ENCODE peak calls at places on chromosomes 4 and X, in four cellular contexts. M, J, H and E are unnamed samples.

GRCh38 chrX:136049608-136050007 is 64.4 kb downstream of the SLC9A6 start:
- DNase-seq in M (no peak), J (no peak), H (no peak), E (no peak)

GRCh38 chrX:42943051-42943450 is 165.1 kb upstream of the PPP1R2C start:
- DNase-seq in M (no peak), J (no peak), H (no peak), E (no peak)

GRCh38 chr4:71229477-71230257 is 109.2 kb upstream of the SLC4A4 start:
- DNase-seq in M (peak), J (peak), H (no peak), E (peak)

GRCh38 chr4:6331018-6331417 is 61.4 kb downstream of the WFS1 start:
- DNase-seq in M (peak), J (no peak), H (no peak), E (no peak)

GRCh38 chr4:76733380-76733779 is 164.6 kb downstream of the SOWAHB start:
- DNase-seq in M (no peak), J (no peak), H (no peak), E (no peak)

GRCh38 chrX:68903111-68903510 is 74.3 kb downstream of the EFNB1 start:
- DNase-seq in M (no peak), J (no peak), H (no peak), E (no peak)

GRCh38 chr4:123435246-123436113 is 38.9 kb downstream of the SPRY1 start:
- DNase-seq in M (no peak), J (no peak), H (no peak), E (no peak)

GRCh38 chr4:109041463-109041862 is 261.0 kb downstream of the COL25A1 start:
- DNase-seq in M (no peak), J (no peak), H (no peak), E (no peak)

GRCh38 chrX:136452614-136453013 is 35.1 kb upstream of the BRS3 start:
- DNase-seq in M (no peak), J (no peak), H (no peak), E (no peak)

GRCh38 chr4:38188136-38188535 is 227.9 kb downstream of the PTTG2 start:
- DNase-seq in M (no peak), J (no peak), H (no peak), E (no peak)

GRCh38 chr4:158099686-158100085 is 73.1 kb downstream of the GASK1B start:
- DNase-seq in M (no peak), J (no peak), H (no peak), E (no peak)

GRCh38 chrX:102745513-102746133 is 25.1 kb downstream of the GPRASP3 start:
- DNase-seq in M (no peak), J (peak), H (no peak), E (no peak)

GRCh38 chr4:102356562-102357202 is 11.4 kb upstream of the SLC39A8 start:
- DNase-seq in M (no peak), J (no peak), H (no peak), E (no peak)

GRCh38 chr4:89572224-89572858 is 264.6 kb downstream of the SNCA start:
- DNase-seq in M (no peak), J (no peak), H (no peak), E (no peak)

GRCh38 chrX:48538641-48539344 is 721 bp upstream of the TBC1D25 start:
- DNase-seq in M (no peak), J (no peak), H (no peak), E (no peak)

GRCh38 chr4:112526061-112526460 is 10.1 kb upstream of the NEUROG2 start:
- DNase-seq in M (no peak), J (no peak), H (no peak), E (no peak)

GRCh38 chr4:84684361-84684760 is 101.4 kb downstream of the CDS1 start:
- DNase-seq in M (no peak), J (no peak), H (no peak), E (no peak)

GRCh38 chr4:157804986-157805385 is 367.8 kb downstream of the GASK1B start:
- DNase-seq in M (no peak), J (no peak), H (no peak), E (no peak)

GRCh38 chr4:44845993-44846392 is 119.6 kb upstream of the GNPDA2 start:
- DNase-seq in M (no peak), J (no peak), H (no peak), E (no peak)

GRCh38 chr4:144666539-144667175 is 20.7 kb downstream of the HHIP start:
- DNase-seq in M (no peak), J (no peak), H (no peak), E (no peak)

GRCh38 chr4:637536-637935 is 12.2 kb downstream of the PDE6B start:
- DNase-seq in M (no peak), J (no peak), H (no peak), E (no peak)

GRCh38 chrX:53272808-53273337 is 8.5 kb downstream of the IQSEC2 start:
- DNase-seq in M (no peak), J (no peak), H (no peak), E (no peak)

GRCh38 chrX:66018585-66019309 is 21.1 kb downstream of the VSIG4 start:
- DNase-seq in M (no peak), J (no peak), H (no peak), E (no peak)

GRCh38 chr4:147173317-147173716 is 227.7 kb upstream of the TTC29 start:
- DNase-seq in M (no peak), J (no peak), H (no peak), E (no peak)

GRCh38 chr4:2443061-2443730 is 24.4 kb downstream of the CFAP99 start:
- DNase-seq in M (no peak), J (no peak), H (no peak), E (no peak)

GRCh38 chrX:68867458-68868166 is 38.8 kb downstream of the EFNB1 start:
- DNase-seq in M (no peak), J (no peak), H (no peak), E (no peak)

GRCh38 chrX:68403060-68403459 is 30.2 kb downstream of the OPHN1 start:
- DNase-seq in M (no peak), J (no peak), H (no peak), E (no peak)